ENCODE peak calls at places on chromosomes 6 and 20, in four cellular contexts. I is effector memory CD8-positive, alpha-beta T cell; L is uterus; T is RPMI7951. O is an unnamed sample.
A peak's percentile ranks its signal among the peaks of the same experiment; 100 is the strongest.

GRCh38 chr20:63520939-63521601 is 505 bp downstream of the PPDPF start:
- DNase-seq in L (peak; percentile 43), T (peak; percentile 71), I (peak; percentile 58), O (peak; percentile 74)

GRCh38 chr6:3363296-3364025 is 93.4 kb downstream of the SLC22A23 start:
- DNase-seq in L (no peak), T (no peak), I (no peak), O (peak; percentile 62)

GRCh38 chr6:99933129-99933528 is 60.9 kb downstream of the MCHR2 start:
- DNase-seq in I (no peak), T (peak; percentile 34), L (no peak), O (no peak)

GRCh38 chr6:143762126-143762525 is 81.0 kb upstream of the LTV1 start:
- DNase-seq in T (no peak), I (no peak), L (no peak), O (no peak)

GRCh38 chr6:105459884-105460283 is 57.0 kb upstream of the PREP start:
- DNase-seq in L (no peak), T (peak; percentile 76), I (no peak), O (no peak)

GRCh38 chr6:137903933-137904821 is 37.1 kb downstream of the TNFAIP3 start:
- DNase-seq in L (no peak), I (no peak), T (peak; percentile 41), O (no peak)

GRCh38 chr6:128598561-128598960 is 78.2 kb upstream of the PTPRK start:
- DNase-seq in L (no peak), I (no peak), T (no peak), O (no peak)

GRCh38 chr6:558089-558488 is 98.8 kb downstream of the HUS1B start:
- DNase-seq in L (no peak), T (peak; percentile 9), I (no peak), O (no peak)

GRCh38 chr6:25628471-25629201 is 23.4 kb upstream of the SCGN start:
- DNase-seq in L (no peak), T (no peak), I (no peak), O (no peak)

GRCh38 chr6:140071601-140072062 is 697.2 kb upstream of the CITED2 start:
- DNase-seq in T (peak; percentile 83), I (no peak), L (no peak), O (no peak)

GRCh38 chr20:35503841-35504460 is 25.5 kb downstream of the C20orf173 start:
- DNase-seq in I (no peak), L (no peak), T (no peak), O (no peak)

GRCh38 chr20:62702886-62703852 is 5.5 kb upstream of the NTSR1 start:
- DNase-seq in L (peak; percentile 37), T (peak; percentile 99), I (no peak), O (peak; percentile 43)

GRCh38 chr6:92827104-92827503 is 592.3 kb downstream of the EPHA7 start:
- DNase-seq in I (no peak), L (no peak), T (no peak), O (no peak)

GRCh38 chr6:22053385-22053997 is 243.3 kb downstream of the PRL start:
- DNase-seq in L (no peak), I (no peak), T (no peak), O (no peak)

GRCh38 chr6:157392927-157393666 is 12.1 kb downstream of the ZDHHC14 start:
- DNase-seq in I (no peak), L (no peak), T (no peak), O (no peak)

GRCh38 chr6:122853259-122853995 is 64.4 kb downstream of the SMPDL3A start:
- DNase-seq in I (no peak), L (no peak), T (no peak), O (no peak)

GRCh38 chr6:165605182-165605875 is 57.7 kb downstream of the PDE10A start:
- DNase-seq in T (no peak), L (no peak), I (no peak), O (no peak)

GRCh38 chr20:57211949-57212889 is 54.2 kb downstream of the BMP7 start:
- DNase-seq in I (no peak), L (peak; percentile 73), T (peak; percentile 98), O (peak; percentile 93)

GRCh38 chr6:124294572-124294971 is 490.9 kb downstream of the NKAIN2 start:
- DNase-seq in L (no peak), I (no peak), T (peak; percentile 0), O (no peak)

GRCh38 chr20:330233-331149 is 5.1 kb downstream of the SOX12 start:
- DNase-seq in I (peak; percentile 55), L (peak; percentile 67), T (peak; percentile 78), O (no peak)

GRCh38 chr20:9392892-9393857 is 121.2 kb upstream of the LAMP5 start:
- DNase-seq in I (no peak), L (peak; percentile 42), T (peak; percentile 72), O (no peak)

GRCh38 chr6:143000771-143001170 is 55.8 kb upstream of the HIVEP2 start:
- DNase-seq in T (no peak), I (no peak), L (no peak), O (no peak)

GRCh38 chr20:496126-496696 is 33.9 kb upstream of the TBC1D20 start:
- DNase-seq in L (no peak), I (no peak), T (no peak), O (no peak)

GRCh38 chr6:112269165-112269564 is 14.8 kb upstream of the LAMA4 start:
- DNase-seq in I (no peak), L (peak; percentile 67), T (no peak), O (no peak)

GRCh38 chr20:37801921-37802320 is 101.0 kb upstream of the VSTM2L start:
- DNase-seq in T (peak; percentile 45), L (no peak), I (no peak), O (no peak)

GRCh38 chr6:3867616-3868502 is 18.7 kb downstream of the FAM50B start:
- DNase-seq in I (no peak), T (no peak), L (no peak), O (no peak)

GRCh38 chr6:32832535-32832934 is 6.0 kb downstream of the TAP2 start:
- DNase-seq in T (no peak), L (no peak), I (no peak), O (no peak)

GRCh38 chr6:124679392-124679791 is 282.8 kb upstream of the RNF217 start:
- DNase-seq in L (no peak), I (no peak), T (no peak), O (no peak)

GRCh38 chr20:60037120-60037499 is 78.9 kb downstream of the CDH26 start:
- DNase-seq in I (no peak), L (no peak), T (peak; percentile 15), O (no peak)

GRCh38 chr20:34295284-34295683 is 7.9 kb downstream of the AHCY start:
- DNase-seq in L (no peak), T (no peak), I (no peak), O (no peak)

GRCh38 chr6:6758915-6759654 is 170.6 kb downstream of the LY86 start:
- DNase-seq in L (peak; percentile 63), I (no peak), T (peak; percentile 59), O (peak; percentile 56)

GRCh38 chr6:34347303-34347702 is 45.2 kb downstream of the NUDT3 start:
- DNase-seq in L (no peak), I (no peak), T (no peak), O (no peak)